ENCODE peak calls at places on chromosomes 4 and X, in four cellular contexts. I is HT1080, V is body of pancreas, Y is caudate nucleus. U is an unnamed sample.

GRCh38 chrX:69362889-69363288 is 141.2 kb upstream of the NALF2 start:
- DNase-seq in I (no peak), V (no peak), Y (no peak), U (no peak)

GRCh38 chr4:85607624-85608023 is 132.7 kb downstream of the ARHGAP24 start:
- DNase-seq in I (no peak), Y (no peak), V (peak), U (no peak)

GRCh38 chrX:129665916-129666644 is 11.3 kb upstream of the APLN start:
- DNase-seq in Y (no peak), V (no peak), I (peak), U (no peak)

GRCh38 chr4:89836897-89837384 is at the start of gene SNCA:
- DNase-seq in I (no peak), Y (peak), V (peak), U (peak)

GRCh38 chrX:134849390-134849789 is 141.4 kb upstream of the SMIM10 start:
- DNase-seq in I (peak), V (no peak), Y (no peak), U (no peak)

GRCh38 chr4:15562114-15562513 is 92.4 kb downstream of the CC2D2A start:
- DNase-seq in Y (no peak), I (peak), V (no peak), U (no peak)

GRCh38 chr4:34953145-34953799 is 1291.0 kb downstream of the ARAP2 start:
- DNase-seq in V (no peak), I (peak), Y (no peak), U (no peak)

GRCh38 chr4:185865901-185866328 is 53.9 kb upstream of the SORBS2 start:
- DNase-seq in Y (no peak), V (peak), I (peak), U (no peak)

GRCh38 chr4:675036-675804 is 878 bp downstream of the MYL5 start:
- DNase-seq in I (no peak), Y (no peak), V (no peak), U (peak)

GRCh38 chrX:68683580-68683979 is 36.1 kb downstream of the STARD8 start:
- DNase-seq in I (no peak), Y (no peak), V (no peak), U (no peak)

U was measured in adrenal gland.